ENCODE peak calls at places on chromosomes 1 and 21, in four cellular contexts. V is GM12878, G is K562, T is H1. W is an unnamed sample.

GRCh38 chr1:168441745-168442144 is 102.1 kb downstream of the XCL2 start:
- DNase-seq in V (no peak), G (no peak), T (no peak), W (no peak)

GRCh38 chr1:20666804-20667203 is 5.6 kb upstream of the DDOST start:
- DNase-seq in V (peak), G (peak), T (no peak), W (no peak)

GRCh38 chr1:192627901-192628300 is 8.0 kb upstream of the RGS13 start:
- DNase-seq in V (no peak), G (no peak), T (no peak), W (no peak)

GRCh38 chr1:245051349-245052221 is 103.2 kb upstream of the KIF26B start:
- DNase-seq in V (no peak), G (peak), T (peak), W (peak)

GRCh38 chr1:66275601-66276023 is 258.3 kb upstream of the SGIP1 start:
- DNase-seq in V (no peak), G (no peak), T (no peak), W (no peak)

GRCh38 chr1:230212405-230212936 is 145.4 kb downstream of the GALNT2 start:
- DNase-seq in V (peak), G (no peak), T (no peak), W (no peak)

GRCh38 chr1:18535391-18536210 is 54.9 kb downstream of the KLHDC7A start:
- DNase-seq in V (no peak), G (no peak), T (peak), W (no peak)

GRCh38 chr1:8661185-8662110 is 156.0 kb downstream of the RERE start:
- DNase-seq in V (peak), G (no peak), T (no peak), W (no peak)

GRCh38 chr1:150066838-150067183 is 765 bp upstream of the VPS45 start:
- DNase-seq in V (peak), G (peak), T (peak), W (peak)

GRCh38 chr1:171655215-171656116 is 3.0 kb upstream of the MYOC start:
- DNase-seq in V (no peak), G (peak), T (peak), W (peak)

GRCh38 chr21:42672699-42673458 is 19.5 kb downstream of the PDE9A start:
- DNase-seq in V (no peak), G (no peak), T (no peak), W (no peak)

GRCh38 chr1:1318131-1318652 is 6.3 kb downstream of the INTS11 start:
- DNase-seq in V (no peak), G (no peak), T (no peak), W (no peak)

GRCh38 chr1:203273869-203274602 is 31.3 kb upstream of the BTG2 start:
- DNase-seq in V (no peak), G (no peak), T (no peak), W (no peak)

GRCh38 chr1:101120868-101121267 is 95.3 kb upstream of the DPH5 start:
- DNase-seq in V (no peak), G (no peak), T (no peak), W (no peak)

DNA sequence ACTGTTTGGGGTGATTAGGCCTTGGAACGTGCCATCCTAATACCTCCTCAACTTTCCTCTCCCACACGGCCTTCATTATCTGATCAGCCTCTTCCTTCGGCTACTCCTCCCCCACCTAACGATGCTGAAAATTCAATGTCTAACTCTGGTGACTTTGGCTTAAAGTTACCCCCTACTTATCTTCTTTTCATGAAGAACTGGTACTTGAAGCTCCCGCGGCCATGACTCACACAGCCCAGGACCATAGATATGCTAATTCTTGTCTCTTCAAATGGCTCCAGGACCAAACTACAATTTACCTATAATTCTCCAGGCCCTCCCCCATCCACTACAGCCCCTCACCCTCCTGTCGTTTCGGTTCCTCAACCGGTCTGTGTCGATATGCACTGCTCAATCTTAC is 15.7 kb upstream of the AZIN2 start:
- DNase-seq in V (no peak), G (no peak), T (no peak), W (no peak)
- TF ChIP-seq SP1 in V (no peak), G (no peak), T (no peak), W (no peak)

GRCh38 chr21:46423546-46424061 is 35.1 kb upstream of the DIP2A start:
- DNase-seq in V (no peak), G (no peak), T (no peak), W (no peak)
- TF ChIP-seq ATF3 in V (no peak), G (no peak), T (no peak), W (no peak)

DNA sequence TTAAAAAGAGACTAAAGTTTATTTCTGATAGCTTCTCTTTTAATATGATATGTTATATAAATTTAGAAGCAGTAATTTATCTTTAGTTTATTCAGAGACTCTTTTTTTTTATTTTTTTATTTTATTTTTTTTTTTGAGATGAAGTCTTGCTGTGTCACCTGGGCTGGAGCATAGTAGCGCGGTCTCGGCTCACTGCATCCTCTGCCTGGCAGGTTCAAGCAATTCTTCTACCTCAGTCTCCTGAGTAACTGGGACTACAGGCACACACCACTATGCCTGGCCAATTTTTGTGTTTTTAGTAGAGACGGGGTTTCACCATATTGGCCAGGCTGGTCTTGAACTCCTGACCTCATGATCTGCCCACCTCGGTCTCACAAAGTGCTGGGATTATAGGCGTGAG is 89.6 kb downstream of the DISP1 start:
- DNase-seq in V (no peak), G (no peak), T (no peak), W (no peak)
- TF ChIP-seq USF2 in V (no peak), G (no peak), T (no peak), W (no peak)

GRCh38 chr1:3021801-3022401 is 634 bp downstream of the ACTRT2 start:
- DNase-seq in V (no peak), G (no peak), T (no peak), W (no peak)
- TF ChIP-seq SP1 in V (no peak), G (no peak), T (no peak), W (no peak)

GRCh38 chr1:166907051-166907450 is 31.0 kb upstream of the TADA1 start:
- DNase-seq in V (no peak), G (no peak), T (no peak), W (no peak)

GRCh38 chr1:166906647-166907046 is 30.6 kb upstream of the TADA1 start:
- DNase-seq in V (no peak), G (no peak), T (no peak), W (no peak)

GRCh38 chr1:166905930-166906329 is 29.9 kb upstream of the TADA1 start:
- DNase-seq in V (no peak), G (no peak), T (no peak), W (no peak)

GRCh38 chr1:166908942-166909341 is 32.9 kb upstream of the TADA1 start:
- DNase-seq in V (no peak), G (no peak), T (no peak), W (no peak)

GRCh38 chr1:166907763-166908162 is 31.7 kb upstream of the TADA1 start:
- DNase-seq in V (peak), G (no peak), T (no peak), W (no peak)
- TF ChIP-seq ATF3 in V (no peak), G (no peak), T (no peak), W (no peak)

W was measured in WTC11.